ENCODE peak calls at places on chromosomes 7 and 10, in ten cellular contexts. One of them, this sample, is unnamed.

GRCh38 chr10:78763651-78764395 is 304.9 kb upstream of the ZMIZ1 start:
- DNase-seq in EL: no peak
- DNase-seq in HTR-8/SVneo: no peak
- DNase-seq in activated CD4-positive, alpha-beta T cell treated with anti-CD3 and anti-CD28 coated beads, Interleukin-2, amount 50 U/mL, for 1 hour: no peak
- DNase-seq in NCI-H510A treated with DMSO at 0.1 percent for 48 hours: no peak
- DNase-seq in fibroblast of pulmonary artery: no peak
- DNase-seq in activated naive CD8-positive, alpha-beta T cell treated with anti-CD3 and anti-CD28 coated beads, Interleukin-2, amount 50 U/mL, for 24 hours: peak
- DNase-seq in NCI-H187 treated with DMSO at 0.1 percent for 48 hours: no peak
- DNase-seq in activated CD4-positive, CD25-positive, alpha-beta regulatory T cell treated with anti-CD3 and anti-CD28 coated beads, Interleukin-2, amount 50 U/mL, for 72 hours: no peak
- DNase-seq in left ventricle myocardium superior: peak
- DNase-seq in this sample: no peak

GRCh38 chr10:79927111-79927828 is 21.6 kb downstream of the SFTPD start:
- DNase-seq in activated naive CD8-positive, alpha-beta T cell treated with anti-CD3 and anti-CD28 coated beads, Interleukin-2, amount 50 U/mL, for 24 hours: no peak
- DNase-seq in EL: no peak
- DNase-seq in NCI-H510A treated with DMSO at 0.1 percent for 48 hours: peak
- DNase-seq in NCI-H187 treated with DMSO at 0.1 percent for 48 hours: no peak
- DNase-seq in activated CD4-positive, CD25-positive, alpha-beta regulatory T cell treated with anti-CD3 and anti-CD28 coated beads, Interleukin-2, amount 50 U/mL, for 72 hours: no peak
- DNase-seq in left ventricle myocardium superior: peak
- DNase-seq in HTR-8/SVneo: no peak
- DNase-seq in activated CD4-positive, alpha-beta T cell treated with anti-CD3 and anti-CD28 coated beads, Interleukin-2, amount 50 U/mL, for 1 hour: no peak
- DNase-seq in fibroblast of pulmonary artery: no peak
- DNase-seq in this sample: no peak

GRCh38 chr7:116687801-116688201 is 15.8 kb downstream of the MET start:
- DNase-seq in activated CD4-positive, alpha-beta T cell treated with anti-CD3 and anti-CD28 coated beads, Interleukin-2, amount 50 U/mL, for 1 hour: no peak
- DNase-seq in left ventricle myocardium superior: no peak
- DNase-seq in EL: peak
- DNase-seq in HTR-8/SVneo: peak
- DNase-seq in activated naive CD8-positive, alpha-beta T cell treated with anti-CD3 and anti-CD28 coated beads, Interleukin-2, amount 50 U/mL, for 24 hours: no peak
- DNase-seq in NCI-H510A treated with DMSO at 0.1 percent for 48 hours: no peak
- DNase-seq in activated CD4-positive, CD25-positive, alpha-beta regulatory T cell treated with anti-CD3 and anti-CD28 coated beads, Interleukin-2, amount 50 U/mL, for 72 hours: no peak
- DNase-seq in NCI-H187 treated with DMSO at 0.1 percent for 48 hours: no peak
- DNase-seq in fibroblast of pulmonary artery: peak
- DNase-seq in this sample: peak

GRCh38 chr7:136342221-136342620 is 365.1 kb upstream of the MTPN start:
- DNase-seq in HTR-8/SVneo: no peak
- DNase-seq in activated naive CD8-positive, alpha-beta T cell treated with anti-CD3 and anti-CD28 coated beads, Interleukin-2, amount 50 U/mL, for 24 hours: no peak
- DNase-seq in NCI-H510A treated with DMSO at 0.1 percent for 48 hours: no peak
- DNase-seq in activated CD4-positive, CD25-positive, alpha-beta regulatory T cell treated with anti-CD3 and anti-CD28 coated beads, Interleukin-2, amount 50 U/mL, for 72 hours: no peak
- DNase-seq in left ventricle myocardium superior: no peak
- DNase-seq in fibroblast of pulmonary artery: no peak
- DNase-seq in NCI-H187 treated with DMSO at 0.1 percent for 48 hours: no peak
- DNase-seq in activated CD4-positive, alpha-beta T cell treated with anti-CD3 and anti-CD28 coated beads, Interleukin-2, amount 50 U/mL, for 1 hour: no peak
- DNase-seq in EL: peak
- DNase-seq in this sample: no peak

GRCh38 chr7:68311958-68312357 is 1286.3 kb upstream of the AUTS2 start:
- DNase-seq in activated CD4-positive, CD25-positive, alpha-beta regulatory T cell treated with anti-CD3 and anti-CD28 coated beads, Interleukin-2, amount 50 U/mL, for 72 hours: no peak
- DNase-seq in EL: no peak
- DNase-seq in NCI-H187 treated with DMSO at 0.1 percent for 48 hours: no peak
- DNase-seq in HTR-8/SVneo: no peak
- DNase-seq in NCI-H510A treated with DMSO at 0.1 percent for 48 hours: no peak
- DNase-seq in fibroblast of pulmonary artery: no peak
- DNase-seq in left ventricle myocardium superior: no peak
- DNase-seq in activated naive CD8-positive, alpha-beta T cell treated with anti-CD3 and anti-CD28 coated beads, Interleukin-2, amount 50 U/mL, for 24 hours: no peak
- DNase-seq in activated CD4-positive, alpha-beta T cell treated with anti-CD3 and anti-CD28 coated beads, Interleukin-2, amount 50 U/mL, for 1 hour: no peak
- DNase-seq in this sample: no peak

GRCh38 chr7:106622654-106623314 is 38.2 kb downstream of the CCDC71L start:
- DNase-seq in HTR-8/SVneo: no peak
- DNase-seq in NCI-H187 treated with DMSO at 0.1 percent for 48 hours: no peak
- DNase-seq in left ventricle myocardium superior: no peak
- DNase-seq in activated naive CD8-positive, alpha-beta T cell treated with anti-CD3 and anti-CD28 coated beads, Interleukin-2, amount 50 U/mL, for 24 hours: no peak
- DNase-seq in fibroblast of pulmonary artery: no peak
- DNase-seq in NCI-H510A treated with DMSO at 0.1 percent for 48 hours: no peak
- DNase-seq in activated CD4-positive, CD25-positive, alpha-beta regulatory T cell treated with anti-CD3 and anti-CD28 coated beads, Interleukin-2, amount 50 U/mL, for 72 hours: no peak
- DNase-seq in activated CD4-positive, alpha-beta T cell treated with anti-CD3 and anti-CD28 coated beads, Interleukin-2, amount 50 U/mL, for 1 hour: no peak
- DNase-seq in EL: no peak
- DNase-seq in this sample: no peak

GRCh38 chr10:73910764-73911552 is at the start of gene PLAU:
- DNase-seq in HTR-8/SVneo: no peak
- DNase-seq in fibroblast of pulmonary artery: no peak
- DNase-seq in activated CD4-positive, CD25-positive, alpha-beta regulatory T cell treated with anti-CD3 and anti-CD28 coated beads, Interleukin-2, amount 50 U/mL, for 72 hours: peak
- DNase-seq in left ventricle myocardium superior: peak
- DNase-seq in activated CD4-positive, alpha-beta T cell treated with anti-CD3 and anti-CD28 coated beads, Interleukin-2, amount 50 U/mL, for 1 hour: peak
- DNase-seq in NCI-H187 treated with DMSO at 0.1 percent for 48 hours: no peak
- DNase-seq in activated naive CD8-positive, alpha-beta T cell treated with anti-CD3 and anti-CD28 coated beads, Interleukin-2, amount 50 U/mL, for 24 hours: peak
- DNase-seq in NCI-H510A treated with DMSO at 0.1 percent for 48 hours: peak
- DNase-seq in EL: peak
- DNase-seq in this sample: no peak

GRCh38 chr7:121755818-121756501 is 117.0 kb upstream of the PTPRZ1 start:
- DNase-seq in activated CD4-positive, CD25-positive, alpha-beta regulatory T cell treated with anti-CD3 and anti-CD28 coated beads, Interleukin-2, amount 50 U/mL, for 72 hours: no peak
- DNase-seq in EL: no peak
- DNase-seq in left ventricle myocardium superior: no peak
- DNase-seq in activated naive CD8-positive, alpha-beta T cell treated with anti-CD3 and anti-CD28 coated beads, Interleukin-2, amount 50 U/mL, for 24 hours: no peak
- DNase-seq in activated CD4-positive, alpha-beta T cell treated with anti-CD3 and anti-CD28 coated beads, Interleukin-2, amount 50 U/mL, for 1 hour: no peak
- DNase-seq in HTR-8/SVneo: no peak
- DNase-seq in fibroblast of pulmonary artery: no peak
- DNase-seq in NCI-H187 treated with DMSO at 0.1 percent for 48 hours: no peak
- DNase-seq in NCI-H510A treated with DMSO at 0.1 percent for 48 hours: no peak
- DNase-seq in this sample: no peak

GRCh38 chr7:106730021-106730420 is 69.1 kb upstream of the CCDC71L start:
- DNase-seq in activated CD4-positive, alpha-beta T cell treated with anti-CD3 and anti-CD28 coated beads, Interleukin-2, amount 50 U/mL, for 1 hour: no peak
- DNase-seq in NCI-H510A treated with DMSO at 0.1 percent for 48 hours: peak
- DNase-seq in NCI-H187 treated with DMSO at 0.1 percent for 48 hours: no peak
- DNase-seq in activated CD4-positive, CD25-positive, alpha-beta regulatory T cell treated with anti-CD3 and anti-CD28 coated beads, Interleukin-2, amount 50 U/mL, for 72 hours: no peak
- DNase-seq in left ventricle myocardium superior: no peak
- DNase-seq in HTR-8/SVneo: no peak
- DNase-seq in fibroblast of pulmonary artery: no peak
- DNase-seq in EL: no peak
- DNase-seq in activated naive CD8-positive, alpha-beta T cell treated with anti-CD3 and anti-CD28 coated beads, Interleukin-2, amount 50 U/mL, for 24 hours: no peak
- DNase-seq in this sample: no peak

GRCh38 chr10:12500406-12501303 is 151.3 kb downstream of the CAMK1D start:
- DNase-seq in activated CD4-positive, alpha-beta T cell treated with anti-CD3 and anti-CD28 coated beads, Interleukin-2, amount 50 U/mL, for 1 hour: no peak
- DNase-seq in left ventricle myocardium superior: no peak
- DNase-seq in NCI-H510A treated with DMSO at 0.1 percent for 48 hours: peak
- DNase-seq in NCI-H187 treated with DMSO at 0.1 percent for 48 hours: no peak
- DNase-seq in fibroblast of pulmonary artery: no peak
- DNase-seq in activated naive CD8-positive, alpha-beta T cell treated with anti-CD3 and anti-CD28 coated beads, Interleukin-2, amount 50 U/mL, for 24 hours: no peak
- DNase-seq in activated CD4-positive, CD25-positive, alpha-beta regulatory T cell treated with anti-CD3 and anti-CD28 coated beads, Interleukin-2, amount 50 U/mL, for 72 hours: no peak
- DNase-seq in EL: no peak
- DNase-seq in HTR-8/SVneo: no peak
- DNase-seq in this sample: peak

GRCh38 chr7:104415700-104416099 is 87.3 kb downstream of the LHFPL3 start:
- DNase-seq in left ventricle myocardium superior: no peak
- DNase-seq in NCI-H510A treated with DMSO at 0.1 percent for 48 hours: no peak
- DNase-seq in activated CD4-positive, alpha-beta T cell treated with anti-CD3 and anti-CD28 coated beads, Interleukin-2, amount 50 U/mL, for 1 hour: no peak
- DNase-seq in NCI-H187 treated with DMSO at 0.1 percent for 48 hours: no peak
- DNase-seq in HTR-8/SVneo: no peak
- DNase-seq in activated CD4-positive, CD25-positive, alpha-beta regulatory T cell treated with anti-CD3 and anti-CD28 coated beads, Interleukin-2, amount 50 U/mL, for 72 hours: no peak
- DNase-seq in activated naive CD8-positive, alpha-beta T cell treated with anti-CD3 and anti-CD28 coated beads, Interleukin-2, amount 50 U/mL, for 24 hours: no peak
- DNase-seq in fibroblast of pulmonary artery: no peak
- DNase-seq in EL: no peak
- DNase-seq in this sample: no peak

GRCh38 chr7:23343806-23344500 is 44.8 kb downstream of the MALSU1 start:
- DNase-seq in EL: peak
- DNase-seq in HTR-8/SVneo: no peak
- DNase-seq in left ventricle myocardium superior: no peak
- DNase-seq in NCI-H510A treated with DMSO at 0.1 percent for 48 hours: no peak
- DNase-seq in NCI-H187 treated with DMSO at 0.1 percent for 48 hours: no peak
- DNase-seq in activated CD4-positive, CD25-positive, alpha-beta regulatory T cell treated with anti-CD3 and anti-CD28 coated beads, Interleukin-2, amount 50 U/mL, for 72 hours: no peak
- DNase-seq in activated naive CD8-positive, alpha-beta T cell treated with anti-CD3 and anti-CD28 coated beads, Interleukin-2, amount 50 U/mL, for 24 hours: no peak
- DNase-seq in fibroblast of pulmonary artery: no peak
- DNase-seq in activated CD4-positive, alpha-beta T cell treated with anti-CD3 and anti-CD28 coated beads, Interleukin-2, amount 50 U/mL, for 1 hour: no peak
- DNase-seq in this sample: no peak

GRCh38 chr10:12875100-12875499 is 126.4 kb downstream of the CCDC3 start:
- DNase-seq in activated CD4-positive, CD25-positive, alpha-beta regulatory T cell treated with anti-CD3 and anti-CD28 coated beads, Interleukin-2, amount 50 U/mL, for 72 hours: no peak
- DNase-seq in NCI-H187 treated with DMSO at 0.1 percent for 48 hours: no peak
- DNase-seq in HTR-8/SVneo: no peak
- DNase-seq in left ventricle myocardium superior: no peak
- DNase-seq in EL: no peak
- DNase-seq in NCI-H510A treated with DMSO at 0.1 percent for 48 hours: no peak
- DNase-seq in activated naive CD8-positive, alpha-beta T cell treated with anti-CD3 and anti-CD28 coated beads, Interleukin-2, amount 50 U/mL, for 24 hours: no peak
- DNase-seq in fibroblast of pulmonary artery: peak
- DNase-seq in activated CD4-positive, alpha-beta T cell treated with anti-CD3 and anti-CD28 coated beads, Interleukin-2, amount 50 U/mL, for 1 hour: no peak
- DNase-seq in this sample: no peak

GRCh38 chr10:122498521-122498920 is 37.2 kb downstream of the HTRA1 start:
- DNase-seq in fibroblast of pulmonary artery: no peak
- DNase-seq in activated naive CD8-positive, alpha-beta T cell treated with anti-CD3 and anti-CD28 coated beads, Interleukin-2, amount 50 U/mL, for 24 hours: no peak
- DNase-seq in NCI-H187 treated with DMSO at 0.1 percent for 48 hours: no peak
- DNase-seq in NCI-H510A treated with DMSO at 0.1 percent for 48 hours: no peak
- DNase-seq in HTR-8/SVneo: no peak
- DNase-seq in left ventricle myocardium superior: no peak
- DNase-seq in EL: no peak
- DNase-seq in activated CD4-positive, alpha-beta T cell treated with anti-CD3 and anti-CD28 coated beads, Interleukin-2, amount 50 U/mL, for 1 hour: no peak
- DNase-seq in activated CD4-positive, CD25-positive, alpha-beta regulatory T cell treated with anti-CD3 and anti-CD28 coated beads, Interleukin-2, amount 50 U/mL, for 72 hours: no peak
- DNase-seq in this sample: no peak

GRCh38 chr7:111159426-111159825 is 68.5 kb downstream of the LRRN3 start:
- DNase-seq in NCI-H510A treated with DMSO at 0.1 percent for 48 hours: no peak
- DNase-seq in activated CD4-positive, CD25-positive, alpha-beta regulatory T cell treated with anti-CD3 and anti-CD28 coated beads, Interleukin-2, amount 50 U/mL, for 72 hours: no peak
- DNase-seq in EL: peak
- DNase-seq in left ventricle myocardium superior: no peak
- DNase-seq in NCI-H187 treated with DMSO at 0.1 percent for 48 hours: no peak
- DNase-seq in activated naive CD8-positive, alpha-beta T cell treated with anti-CD3 and anti-CD28 coated beads, Interleukin-2, amount 50 U/mL, for 24 hours: no peak
- DNase-seq in fibroblast of pulmonary artery: peak
- DNase-seq in activated CD4-positive, alpha-beta T cell treated with anti-CD3 and anti-CD28 coated beads, Interleukin-2, amount 50 U/mL, for 1 hour: no peak
- DNase-seq in HTR-8/SVneo: no peak
- DNase-seq in this sample: no peak

GRCh38 chr10:75547391-75548298 is 116.2 kb downstream of the LRMDA start:
- DNase-seq in activated CD4-positive, alpha-beta T cell treated with anti-CD3 and anti-CD28 coated beads, Interleukin-2, amount 50 U/mL, for 1 hour: no peak
- DNase-seq in left ventricle myocardium superior: no peak
- DNase-seq in fibroblast of pulmonary artery: peak
- DNase-seq in activated CD4-positive, CD25-positive, alpha-beta regulatory T cell treated with anti-CD3 and anti-CD28 coated beads, Interleukin-2, amount 50 U/mL, for 72 hours: no peak
- DNase-seq in EL: peak
- DNase-seq in NCI-H187 treated with DMSO at 0.1 percent for 48 hours: no peak
- DNase-seq in activated naive CD8-positive, alpha-beta T cell treated with anti-CD3 and anti-CD28 coated beads, Interleukin-2, amount 50 U/mL, for 24 hours: no peak
- DNase-seq in NCI-H510A treated with DMSO at 0.1 percent for 48 hours: no peak
- DNase-seq in HTR-8/SVneo: peak
- DNase-seq in this sample: peak

GRCh38 chr10:5622586-5622985 is 43.8 kb downstream of the ASB13 start:
- DNase-seq in HTR-8/SVneo: no peak
- DNase-seq in fibroblast of pulmonary artery: no peak
- DNase-seq in left ventricle myocardium superior: no peak
- DNase-seq in activated CD4-positive, alpha-beta T cell treated with anti-CD3 and anti-CD28 coated beads, Interleukin-2, amount 50 U/mL, for 1 hour: no peak
- DNase-seq in NCI-H187 treated with DMSO at 0.1 percent for 48 hours: no peak
- DNase-seq in activated naive CD8-positive, alpha-beta T cell treated with anti-CD3 and anti-CD28 coated beads, Interleukin-2, amount 50 U/mL, for 24 hours: no peak
- DNase-seq in EL: peak
- DNase-seq in activated CD4-positive, CD25-positive, alpha-beta regulatory T cell treated with anti-CD3 and anti-CD28 coated beads, Interleukin-2, amount 50 U/mL, for 72 hours: no peak
- DNase-seq in NCI-H510A treated with DMSO at 0.1 percent for 48 hours: no peak
- DNase-seq in this sample: no peak

GRCh38 chr7:36128448-36129047 is 24.5 kb upstream of the EEPD1 start:
- DNase-seq in NCI-H187 treated with DMSO at 0.1 percent for 48 hours: no peak
- DNase-seq in EL: peak
- DNase-seq in fibroblast of pulmonary artery: peak
- DNase-seq in activated naive CD8-positive, alpha-beta T cell treated with anti-CD3 and anti-CD28 coated beads, Interleukin-2, amount 50 U/mL, for 24 hours: no peak
- DNase-seq in NCI-H510A treated with DMSO at 0.1 percent for 48 hours: peak
- DNase-seq in HTR-8/SVneo: peak
- DNase-seq in left ventricle myocardium superior: peak
- DNase-seq in activated CD4-positive, alpha-beta T cell treated with anti-CD3 and anti-CD28 coated beads, Interleukin-2, amount 50 U/mL, for 1 hour: no peak
- DNase-seq in activated CD4-positive, CD25-positive, alpha-beta regulatory T cell treated with anti-CD3 and anti-CD28 coated beads, Interleukin-2, amount 50 U/mL, for 72 hours: no peak
- DNase-seq in this sample: no peak

GRCh38 chr10:93464826-93465388 is 17.2 kb downstream of the MYOF start:
- DNase-seq in left ventricle myocardium superior: no peak
- DNase-seq in activated naive CD8-positive, alpha-beta T cell treated with anti-CD3 and anti-CD28 coated beads, Interleukin-2, amount 50 U/mL, for 24 hours: no peak
- DNase-seq in activated CD4-positive, alpha-beta T cell treated with anti-CD3 and anti-CD28 coated beads, Interleukin-2, amount 50 U/mL, for 1 hour: no peak
- DNase-seq in NCI-H510A treated with DMSO at 0.1 percent for 48 hours: no peak
- DNase-seq in activated CD4-positive, CD25-positive, alpha-beta regulatory T cell treated with anti-CD3 and anti-CD28 coated beads, Interleukin-2, amount 50 U/mL, for 72 hours: no peak
- DNase-seq in EL: peak
- DNase-seq in NCI-H187 treated with DMSO at 0.1 percent for 48 hours: no peak
- DNase-seq in fibroblast of pulmonary artery: no peak
- DNase-seq in HTR-8/SVneo: no peak
- DNase-seq in this sample: no peak

GRCh38 chr7:40551685-40552576 is 417.1 kb downstream of the SUGCT start:
- DNase-seq in EL: peak
- DNase-seq in activated CD4-positive, alpha-beta T cell treated with anti-CD3 and anti-CD28 coated beads, Interleukin-2, amount 50 U/mL, for 1 hour: no peak
- DNase-seq in NCI-H510A treated with DMSO at 0.1 percent for 48 hours: no peak
- DNase-seq in NCI-H187 treated with DMSO at 0.1 percent for 48 hours: no peak
- DNase-seq in fibroblast of pulmonary artery: peak
- DNase-seq in left ventricle myocardium superior: no peak
- DNase-seq in activated naive CD8-positive, alpha-beta T cell treated with anti-CD3 and anti-CD28 coated beads, Interleukin-2, amount 50 U/mL, for 24 hours: no peak
- DNase-seq in HTR-8/SVneo: peak
- DNase-seq in activated CD4-positive, CD25-positive, alpha-beta regulatory T cell treated with anti-CD3 and anti-CD28 coated beads, Interleukin-2, amount 50 U/mL, for 72 hours: no peak
- DNase-seq in this sample: peak

GRCh38 chr10:15169555-15170407 is 1.3 kb upstream of the NMT2 start:
- DNase-seq in NCI-H510A treated with DMSO at 0.1 percent for 48 hours: peak
- DNase-seq in activated CD4-positive, alpha-beta T cell treated with anti-CD3 and anti-CD28 coated beads, Interleukin-2, amount 50 U/mL, for 1 hour: peak
- DNase-seq in fibroblast of pulmonary artery: no peak
- DNase-seq in NCI-H187 treated with DMSO at 0.1 percent for 48 hours: no peak
- DNase-seq in EL: no peak
- DNase-seq in left ventricle myocardium superior: no peak
- DNase-seq in HTR-8/SVneo: no peak
- DNase-seq in activated CD4-positive, CD25-positive, alpha-beta regulatory T cell treated with anti-CD3 and anti-CD28 coated beads, Interleukin-2, amount 50 U/mL, for 72 hours: peak
- DNase-seq in activated naive CD8-positive, alpha-beta T cell treated with anti-CD3 and anti-CD28 coated beads, Interleukin-2, amount 50 U/mL, for 24 hours: peak
- DNase-seq in this sample: peak

GRCh38 chr10:71765176-71765906 is 8.0 kb downstream of the VSIR start:
- DNase-seq in activated naive CD8-positive, alpha-beta T cell treated with anti-CD3 and anti-CD28 coated beads, Interleukin-2, amount 50 U/mL, for 24 hours: no peak
- DNase-seq in activated CD4-positive, alpha-beta T cell treated with anti-CD3 and anti-CD28 coated beads, Interleukin-2, amount 50 U/mL, for 1 hour: no peak
- DNase-seq in EL: peak
- DNase-seq in NCI-H187 treated with DMSO at 0.1 percent for 48 hours: no peak
- DNase-seq in left ventricle myocardium superior: peak
- DNase-seq in HTR-8/SVneo: peak
- DNase-seq in NCI-H510A treated with DMSO at 0.1 percent for 48 hours: no peak
- DNase-seq in fibroblast of pulmonary artery: peak
- DNase-seq in activated CD4-positive, CD25-positive, alpha-beta regulatory T cell treated with anti-CD3 and anti-CD28 coated beads, Interleukin-2, amount 50 U/mL, for 72 hours: no peak
- DNase-seq in this sample: no peak

GRCh38 chr10:129744896-129745750 is 219.0 kb downstream of the EBF3 start:
- DNase-seq in fibroblast of pulmonary artery: no peak
- DNase-seq in NCI-H510A treated with DMSO at 0.1 percent for 48 hours: no peak
- DNase-seq in EL: no peak
- DNase-seq in activated naive CD8-positive, alpha-beta T cell treated with anti-CD3 and anti-CD28 coated beads, Interleukin-2, amount 50 U/mL, for 24 hours: no peak
- DNase-seq in activated CD4-positive, CD25-positive, alpha-beta regulatory T cell treated with anti-CD3 and anti-CD28 coated beads, Interleukin-2, amount 50 U/mL, for 72 hours: no peak
- DNase-seq in left ventricle myocardium superior: no peak
- DNase-seq in NCI-H187 treated with DMSO at 0.1 percent for 48 hours: no peak
- DNase-seq in HTR-8/SVneo: no peak
- DNase-seq in activated CD4-positive, alpha-beta T cell treated with anti-CD3 and anti-CD28 coated beads, Interleukin-2, amount 50 U/mL, for 1 hour: no peak
- DNase-seq in this sample: no peak

This sample was measured in foreskin melanocyte.